ENCODE peak calls at places on chromosomes 6 and 20, in nine cellular contexts. X is psoas muscle, L is tibial artery, M is transverse colon, A is OCI-LY7, T is left lung, E is H1, Y is astrocyte, S is vagina. R is an unnamed sample.
A peak's percentile ranks its signal among the peaks of the same experiment; 100 is the strongest.

GRCh38 chr6:107491059-107491609 is 1.2 kb downstream of the SOBP start:
- DNase-seq in A (peak; percentile 42), L (peak; percentile 69), Y (no peak), M (peak; percentile 55), X (peak; percentile 88), T (peak; percentile 86), S (no peak), E (peak; percentile 79), R (no peak)

GRCh38 chr6:157602521-157603288 is 220.3 kb upstream of the SNX9 start:
- DNase-seq in T (no peak), E (no peak), S (peak; percentile 85), M (no peak), Y (no peak), A (no peak), L (no peak), X (no peak), R (no peak)

GRCh38 chr20:2849529-2849928 is 9.0 kb downstream of the VPS16 start:
- DNase-seq in A (no peak), L (no peak), T (no peak), M (no peak), Y (no peak), X (no peak), S (no peak), E (no peak), R (no peak)

GRCh38 chr6:98136333-98136732 is 698.0 kb upstream of the POU3F2 start:
- DNase-seq in X (no peak), Y (no peak), E (no peak), T (no peak), M (no peak), S (no peak), L (no peak), A (no peak), R (no peak)

GRCh38 chr20:23399568-23400241 is 21.6 kb downstream of the NAPB start:
- DNase-seq in M (no peak), L (no peak), A (no peak), E (no peak), X (no peak), S (no peak), T (no peak), Y (peak; percentile 84), R (no peak)

GRCh38 chr20:11249683-11250082 is 575.9 kb upstream of the JAG1 start:
- DNase-seq in E (no peak), S (no peak), A (no peak), X (no peak), Y (no peak), T (no peak), M (no peak), L (no peak), R (no peak)

GRCh38 chr6:11645016-11645415 is 107.5 kb downstream of the TMEM170B start:
- DNase-seq in M (no peak), L (no peak), X (no peak), A (no peak), S (no peak), T (no peak), Y (no peak), E (no peak), R (no peak)

GRCh38 chr6:41917528-41917927 is 3.4 kb downstream of the MED20 start:
- DNase-seq in S (no peak), L (no peak), E (no peak), T (no peak), A (no peak), M (no peak), Y (peak; percentile 94), X (no peak), R (no peak)

GRCh38 chr6:110563711-110564110 is 87.3 kb upstream of the SLC22A16 start:
- DNase-seq in T (no peak), L (no peak), Y (no peak), X (no peak), A (no peak), E (no peak), S (no peak), M (no peak), R (no peak)

GRCh38 chr6:35260642-35261570 is 1.4 kb downstream of the ZNF76 start:
- DNase-seq in A (no peak), S (no peak), Y (no peak), E (no peak), T (no peak), X (no peak), L (no peak), M (no peak), R (no peak)
- H3K27ac ChIP-seq in A (peak overlapping the region; percentile 63), S (peak overlapping the region; percentile 98), Y (no peak overlapping the region), E (peak overlapping the region; percentile 92), T (peak overlapping the region; percentile 96), X (peak overlapping the region; percentile 99), L (peak overlapping the region; percentile 98), M (peak overlapping the region; percentile 92), R (peak overlapping the region; percentile 98)

GRCh38 chr6:22906091-22906549 is 336.8 kb downstream of the HDGFL1 start:
- DNase-seq in L (no peak), E (no peak), T (no peak), Y (peak; percentile 20), X (no peak), S (no peak), A (no peak), M (no peak), R (no peak)
- TF ChIP-seq CTCF in L (peak; percentile 26), E (peak; percentile 25), T (no peak), Y (peak; percentile 38), X (peak; percentile 7), S (no peak), A (no peak), M (no peak), R (peak; percentile 24)

GRCh38 chr20:30488941-30489601 is 768.4 kb upstream of the DEFB115 start:
- DNase-seq in X (no peak), Y (no peak), E (peak; percentile 29), M (no peak), A (no peak), L (no peak), T (peak; percentile 47), S (no peak), R (no peak)
- H3K9me3 ChIP-seq in X (no peaks in the 10 kb centered on the region), Y (peaks cover 8% of the 10 kb centered on the region), E (peaks cover 72% of the 10 kb centered on the region), M (peaks cover 11% of the 10 kb centered on the region), A (no peaks in the 10 kb centered on the region), L (peaks cover 43% of the 10 kb centered on the region), T (no peaks in the 10 kb centered on the region), S (peaks cover 4% of the 10 kb centered on the region), R (peaks cover 8% of the 10 kb centered on the region)

DNA sequence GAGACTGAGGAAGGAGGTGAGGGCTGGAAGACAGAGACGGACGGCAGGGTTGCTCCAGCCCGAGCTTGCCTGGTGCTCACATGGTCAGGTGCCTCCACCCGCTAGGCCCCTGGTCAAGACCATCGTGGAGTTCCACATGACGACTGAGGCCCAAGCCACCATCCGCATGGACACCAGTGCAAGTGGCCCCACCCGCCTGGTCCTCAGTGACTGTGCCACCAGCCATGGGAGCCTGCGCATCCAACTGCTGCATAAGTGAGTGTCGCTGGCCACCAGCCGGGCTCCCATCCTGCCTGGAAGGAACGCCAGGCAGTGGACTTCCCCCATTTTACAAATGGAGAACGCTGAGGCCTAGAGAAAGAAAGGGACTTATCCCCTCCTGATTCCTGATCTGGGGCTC is 7.8 kb downstream of the BPIFB1 start:
- DNase-seq in T (no peak), E (no peak), L (no peak), Y (no peak), A (no peak), M (no peak), X (no peak), S (no peak), R (no peak)
- H3K27ac ChIP-seq in T (no peak overlapping the region), E (no peak overlapping the region), L (no peak overlapping the region), Y (no peak overlapping the region), A (no peak overlapping the region), M (no peak overlapping the region), X (no peak overlapping the region), S (no peak overlapping the region), R (no peak overlapping the region)

GRCh38 chr6:167590193-167590592 is 236.5 kb upstream of the AFDN start:
- DNase-seq in M (no peak), T (no peak), E (no peak), A (no peak), S (peak; percentile 93), L (no peak), Y (no peak), X (no peak), R (no peak)
- TF ChIP-seq CTCF in M (no peak), T (no peak), E (no peak), A (no peak), S (no peak), L (no peak), Y (no peak), X (no peak), R (no peak)